ENCODE peak calls at places on chromosomes 3 and 15, in ten cellular contexts. U is AG10803; T is substantia nigra; H is foreskin fibroblast; Q is mammary epithelial cell; C is activated naive CD4-positive, alpha-beta T cell treated with anti-CD3 and anti-CD28 coated beads for 36 hours; L is astrocyte of the spinal cord; N is GOT3; I is heart right ventricle; S is activated B cell treated with CpG ODN at 0.5 μM for 24 hours. K is an unnamed sample.

GRCh38 chr3:10503217-10503796 is 2.1 kb downstream of the ATP2B2 start:
- DNase-seq in U (no peak), T (no peak), H (no peak), Q (no peak), C (no peak), L (no peak), N (no peak), I (no peak), S (no peak), K (no peak)

GRCh38 chr3:183513046-183513706 is 42.3 kb downstream of the KLHL6 start:
- DNase-seq in U (no peak), T (no peak), H (no peak), Q (no peak), C (peak; percentile 81), L (no peak), N (no peak), I (no peak), S (no peak), K (no peak)

GRCh38 chr3:173793963-173794362 is 396.4 kb downstream of the NLGN1 start:
- DNase-seq in U (no peak), T (no peak), H (no peak), Q (peak; percentile 7), C (no peak), L (no peak), N (no peak), I (no peak), S (no peak), K (no peak)

GRCh38 chr15:77009646-77010311 is 14.9 kb downstream of the PSTPIP1 start:
- DNase-seq in U (peak; percentile 20), T (no peak), H (no peak), Q (peak; percentile 33), C (no peak), L (no peak), N (no peak), I (no peak), S (no peak), K (no peak)

GRCh38 chr3:117681619-117682018 is 972.0 kb downstream of the TUSC7 start:
- DNase-seq in U (peak; percentile 89), T (no peak), H (peak; percentile 49), Q (peak; percentile 0), C (no peak), L (peak; percentile 82), N (no peak), I (no peak), S (no peak), K (no peak)

GRCh38 chr15:55823191-55823670 is 80.3 kb upstream of the PRTG start:
- DNase-seq in U (peak; percentile 89), T (no peak), H (peak; percentile 69), Q (peak; percentile 59), C (no peak), L (peak; percentile 90), N (no peak), I (no peak), S (no peak), K (no peak)

GRCh38 chr3:184351511-184352148 is 9.8 kb downstream of the CLCN2 start:
- DNase-seq in U (no peak), T (no peak), H (no peak), Q (no peak), C (no peak), L (no peak), N (no peak), I (no peak), S (no peak), K (no peak)

GRCh38 chr15:66805207-66805975 is 103.4 kb downstream of the SMAD6 start:
- DNase-seq in U (no peak), T (no peak), H (peak; percentile 45), Q (no peak), C (no peak), L (peak; percentile 48), N (no peak), I (no peak), S (no peak), K (no peak)

GRCh38 chr3:33372218-33373081 is 67.8 kb downstream of the UBP1 start:
- DNase-seq in U (peak; percentile 42), T (no peak), H (peak; percentile 46), Q (peak; percentile 78), C (peak; percentile 62), L (peak; percentile 77), N (no peak), I (no peak), S (no peak), K (peak; percentile 33)

GRCh38 chr15:64678126-64678819 is 97.1 kb downstream of the RBPMS2 start:
- DNase-seq in U (no peak), T (no peak), H (no peak), Q (peak; percentile 39), C (no peak), L (no peak), N (no peak), I (no peak), S (no peak), K (no peak)

GRCh38 chr3:125668804-125669203 is 73.5 kb upstream of the OSBPL11 start:
- DNase-seq in U (no peak), T (no peak), H (no peak), Q (no peak), C (no peak), L (no peak), N (no peak), I (no peak), S (no peak), K (no peak)

GRCh38 chr3:46874430-46874829 is 3.1 kb upstream of the PTH1R start:
- DNase-seq in U (no peak), T (no peak), H (no peak), Q (no peak), C (no peak), L (peak; percentile 29), N (no peak), I (peak; percentile 44), S (no peak), K (no peak)

GRCh38 chr15:39204031-39204430 is 376.8 kb upstream of the THBS1 start:
- DNase-seq in U (peak; percentile 67), T (no peak), H (peak; percentile 23), Q (no peak), C (no peak), L (no peak), N (no peak), I (no peak), S (no peak), K (no peak)

GRCh38 chr3:118244761-118245160 is 789.9 kb downstream of the IGSF11 start:
- DNase-seq in U (no peak), T (no peak), H (no peak), Q (no peak), C (no peak), L (no peak), N (no peak), I (no peak), S (no peak), K (no peak)

GRCh38 chr15:92979011-92979701 is 79.0 kb downstream of the CHD2 start:
- DNase-seq in U (no peak), T (no peak), H (no peak), Q (no peak), C (no peak), L (no peak), N (no peak), I (no peak), S (no peak), K (no peak)

GRCh38 chr3:114714957-114715356 is 421.1 kb downstream of the TIGIT start:
- DNase-seq in U (no peak), T (no peak), H (no peak), Q (no peak), C (no peak), L (no peak), N (no peak), I (no peak), S (no peak), K (no peak)

GRCh38 chr15:65939901-65940617 is 70.8 kb downstream of the RAB11A start:
- DNase-seq in U (peak; percentile 95), T (no peak), H (peak; percentile 87), Q (peak; percentile 85), C (no peak), L (peak; percentile 81), N (no peak), I (peak; percentile 30), S (no peak), K (no peak)

GRCh38 chr3:187739125-187739560 is 6.1 kb downstream of the BCL6 start:
- DNase-seq in U (no peak), T (peak; percentile 77), H (no peak), Q (no peak), C (peak; percentile 42), L (no peak), N (no peak), I (peak; percentile 47), S (peak; percentile 33), K (no peak)

GRCh38 chr15:36399276-36399675 is 180.2 kb upstream of the CDIN1 start:
- DNase-seq in U (no peak), T (no peak), H (no peak), Q (no peak), C (no peak), L (no peak), N (no peak), I (no peak), S (no peak), K (no peak)

GRCh38 chr15:71276355-71276665 is 161.0 kb downstream of the THSD4 start:
- DNase-seq in U (no peak), T (no peak), H (no peak), Q (peak; percentile 81), C (no peak), L (no peak), N (no peak), I (no peak), S (no peak), K (no peak)

GRCh38 chr15:48925714-48926223 is 38.0 kb downstream of the SHC4 start:
- DNase-seq in U (peak; percentile 81), T (no peak), H (peak; percentile 89), Q (peak; percentile 97), C (peak; percentile 19), L (peak; percentile 92), N (no peak), I (no peak), S (no peak), K (no peak)